ENCODE peak calls at places on chromosomes 4 and X, in six cellular contexts. R is ELR, B is GM20000, H is astrocyte of the spinal cord, Q is GOT3, A is iPS-NIHi11. L is an unnamed sample.

GRCh38 chrX:153411255-153411987 is at the start of gene ZFP92:
- DNase-seq in R (peak), Q (no peak), H (no peak), B (peak), A (no peak), L (peak)

GRCh38 chr4:70192895-70193294 is 2.6 kb upstream of the ODAM start:
- DNase-seq in B (no peak), R (no peak), Q (no peak), A (no peak), H (no peak), L (no peak)

GRCh38 chrX:79515529-79515928 is 148.4 kb upstream of the ITM2A start:
- DNase-seq in R (no peak), A (no peak), H (no peak), B (no peak), Q (no peak), L (no peak)

GRCh38 chr4:8609406-8609805 is 16.8 kb downstream of the CPZ start:
- DNase-seq in B (no peak), Q (no peak), R (no peak), H (no peak), A (no peak), L (no peak)

GRCh38 chrX:41903544-41903943 is 19.8 kb downstream of the CASK start:
- DNase-seq in Q (no peak), B (no peak), H (no peak), R (no peak), A (no peak), L (no peak)

GRCh38 chrX:25226151-25226550 is 210.4 kb upstream of the ARX start:
- DNase-seq in Q (no peak), H (no peak), A (no peak), R (no peak), B (no peak), L (no peak)

GRCh38 chrX:57286507-57287251 is at the start of gene FAAH2:
- DNase-seq in H (no peak), A (peak), Q (no peak), R (no peak), B (peak), L (peak)

GRCh38 chr4:182367153-182367552 is 124.0 kb downstream of the TENM3 start:
- DNase-seq in R (no peak), Q (no peak), H (no peak), A (no peak), B (no peak), L (no peak)

GRCh38 chr4:126451237-126451885 is 1136.6 kb downstream of the FAT4 start:
- DNase-seq in A (no peak), H (no peak), R (peak), B (no peak), Q (no peak), L (no peak)

GRCh38 chrX:44971674-44972073 is 98.7 kb downstream of the KDM6A start:
- DNase-seq in B (no peak), A (no peak), Q (no peak), R (no peak), H (no peak), L (no peak)

GRCh38 chr4:129474698-129475097 is 378.7 kb downstream of the C4orf33 start:
- DNase-seq in R (no peak), A (no peak), H (no peak), B (no peak), Q (no peak), L (no peak)

GRCh38 chrX:48972214-48973164 is 845 bp upstream of the KCND1 start:
- DNase-seq in R (peak), A (peak), Q (no peak), B (peak), H (peak), L (no peak)

GRCh38 chrX:76279007-76279406 is 106.1 kb downstream of the PBDC1 start:
- DNase-seq in A (peak), Q (peak), B (peak), H (peak), R (peak), L (no peak)

GRCh38 chrX:38166478-38167083 is 54.1 kb downstream of the SRPX start:
- DNase-seq in R (peak), Q (no peak), A (no peak), H (peak), B (peak), L (no peak)

GRCh38 chrX:63713510-63713909 is 71.5 kb downstream of the ARHGEF9 start:
- DNase-seq in R (no peak), B (no peak), Q (no peak), H (peak), A (peak), L (no peak)